ENCODE peak calls at places on chromosomes 16 and 17, in four cellular contexts. U is K562, L is HepG2, H is GM12878. C is an unnamed sample.
A peak's percentile ranks its signal among the peaks of the same experiment; 100 is the strongest.

GRCh38 chr17:21041753-21042433 is 918 bp downstream of the USP22 start:
- DNase-seq in H (no peak), U (peak; percentile 87), L (peak; percentile 71), C (peak; percentile 71)

GRCh38 chr17:18041776-18042175 is 2.6 kb downstream of the GID4 start:
- DNase-seq in L (no peak), H (no peak), U (peak; percentile 9), C (no peak)

GRCh38 chr16:87216148-87216823 is 100.9 kb downstream of the C16orf95 start:
- DNase-seq in L (no peak), U (no peak), H (no peak), C (no peak)

GRCh38 chr16:81583893-81584705 is 139.5 kb downstream of the CMIP start:
- DNase-seq in H (no peak), U (no peak), L (no peak), C (no peak)

GRCh38 chr17:67571478-67571877 is 146.3 kb upstream of the NOL11 start:
- DNase-seq in U (no peak), H (no peak), L (no peak), C (no peak)

GRCh38 chr16:88331989-88332920 is 50.5 kb upstream of the ZNF469 start:
- DNase-seq in U (no peak), L (no peak), H (no peak), C (no peak)

GRCh38 chr16:84759061-84759460 is 59.3 kb downstream of the USP10 start:
- DNase-seq in U (no peak), L (no peak), H (no peak), C (no peak)

GRCh38 chr16:56360117-56361008 is 65.0 kb downstream of the AMFR start:
- DNase-seq in L (no peak), H (no peak), U (no peak), C (no peak)

GRCh38 chr17:79658811-79659207 is 48.0 kb upstream of the RBFOX3 start:
- DNase-seq in U (peak; percentile 30), H (no peak), L (peak; percentile 27), C (peak; percentile 71)

GRCh38 chr16:66898207-66898606 is 17.9 kb downstream of the PDP2 start:
- DNase-seq in U (no peak), L (no peak), H (no peak), C (no peak)

GRCh38 chr17:71699907-71700306 is 420.9 kb upstream of the SOX9 start:
- DNase-seq in H (no peak), U (no peak), L (no peak), C (no peak)

GRCh38 chr17:66464921-66465320 is 162.5 kb downstream of the PRKCA start:
- DNase-seq in L (no peak), H (no peak), U (no peak), C (no peak)

GRCh38 chr16:17467923-17468540 is 2.7 kb downstream of the XYLT1 start:
- DNase-seq in L (peak; percentile 33), U (peak; percentile 32), H (no peak), C (peak; percentile 55)

GRCh38 chr16:71693168-71693567 is 31.3 kb downstream of the PHLPP2 start:
- DNase-seq in L (no peak), U (no peak), H (no peak), C (no peak)

DNA sequence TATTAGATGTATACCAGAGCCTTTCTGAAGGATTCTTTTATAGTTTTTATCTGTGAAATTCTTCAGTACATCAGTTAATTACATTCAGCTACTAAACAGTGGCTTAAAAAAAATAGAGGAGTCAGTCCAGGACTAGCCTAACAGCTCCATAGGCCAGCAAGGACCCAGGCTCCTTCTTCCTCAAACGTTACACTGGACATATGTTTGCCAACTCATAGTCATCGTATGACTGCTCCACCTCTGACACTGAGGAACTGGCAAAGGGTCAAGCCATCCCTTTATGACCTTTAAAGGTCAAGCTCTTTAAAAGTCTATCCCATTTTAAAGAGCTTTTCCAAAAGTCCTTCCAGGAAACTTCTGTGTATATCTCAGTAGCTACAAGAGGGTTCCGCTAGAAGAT is 36.6 kb downstream of the PHLPP2 start:
- DNase-seq in L (no peak), U (no peak), H (no peak), C (no peak)
- TF ChIP-seq TARDBP in L (no peak), U (no peak), H (no peak), C (no peak)

GRCh38 chr17:12794919-12795517 is 5.7 kb downstream of the ARHGAP44 start:
- DNase-seq in U (no peak), L (no peak), H (no peak), C (no peak)

GRCh38 chr17:12790806-12791148 is 1.5 kb downstream of the ARHGAP44 start:
- DNase-seq in U (no peak), L (no peak), H (no peak), C (no peak)

GRCh38 chr17:12789976-12790805 is 893 bp downstream of the ARHGAP44 start:
- DNase-seq in H (no peak), L (no peak), U (no peak), C (peak; percentile 19)

DNA sequence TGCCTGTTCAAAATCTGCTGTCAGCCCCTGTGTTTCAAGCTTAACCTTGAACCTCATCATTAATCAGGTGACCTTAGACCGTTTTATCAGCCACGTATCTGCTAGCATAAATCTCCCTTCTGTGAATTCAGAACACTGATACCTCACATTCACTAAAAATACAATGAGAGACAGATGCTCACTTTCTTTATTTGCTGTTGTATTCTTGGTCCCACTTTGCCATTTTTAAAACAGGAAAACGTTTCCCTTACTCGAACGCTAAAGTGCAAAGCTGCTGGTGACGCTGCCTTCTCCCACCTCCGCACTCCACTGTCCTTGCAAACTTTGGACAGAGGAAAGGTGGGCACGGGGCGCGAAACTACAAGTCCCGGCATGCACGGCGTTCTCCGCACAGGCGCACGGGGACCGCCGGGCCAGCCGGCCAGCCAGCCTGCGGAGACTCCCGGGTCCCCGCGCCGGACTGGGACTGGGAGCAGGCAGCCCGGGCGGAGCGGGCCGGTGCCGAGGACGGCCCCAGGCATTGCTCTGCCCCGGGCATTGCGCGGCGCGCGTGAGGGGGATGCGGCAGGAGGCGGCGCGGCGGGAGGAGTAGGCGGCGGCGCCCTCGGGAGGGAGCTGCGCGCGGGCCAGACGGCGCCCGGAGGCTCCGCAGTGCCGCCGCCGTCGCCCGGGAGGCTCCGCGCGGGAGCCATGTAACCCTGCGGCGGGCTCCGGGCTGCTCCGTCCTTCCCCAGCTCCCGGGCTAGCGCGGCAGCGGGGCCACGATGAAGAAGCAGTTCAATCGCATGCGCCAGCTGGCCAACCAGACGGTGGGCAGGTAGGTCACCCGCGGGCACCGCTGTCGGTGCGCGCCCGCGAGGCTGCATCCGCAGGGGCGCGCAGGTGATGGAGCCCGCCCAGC is at the start of gene ARHGAP44:
- DNase-seq in L (peak; percentile 40), H (no peak), U (peak; percentile 38), C (peak; percentile 81)
- TF ChIP-seq BHLHE40 in L (no peak), H (no peak), U (no peak), C (no peak)

DNA sequence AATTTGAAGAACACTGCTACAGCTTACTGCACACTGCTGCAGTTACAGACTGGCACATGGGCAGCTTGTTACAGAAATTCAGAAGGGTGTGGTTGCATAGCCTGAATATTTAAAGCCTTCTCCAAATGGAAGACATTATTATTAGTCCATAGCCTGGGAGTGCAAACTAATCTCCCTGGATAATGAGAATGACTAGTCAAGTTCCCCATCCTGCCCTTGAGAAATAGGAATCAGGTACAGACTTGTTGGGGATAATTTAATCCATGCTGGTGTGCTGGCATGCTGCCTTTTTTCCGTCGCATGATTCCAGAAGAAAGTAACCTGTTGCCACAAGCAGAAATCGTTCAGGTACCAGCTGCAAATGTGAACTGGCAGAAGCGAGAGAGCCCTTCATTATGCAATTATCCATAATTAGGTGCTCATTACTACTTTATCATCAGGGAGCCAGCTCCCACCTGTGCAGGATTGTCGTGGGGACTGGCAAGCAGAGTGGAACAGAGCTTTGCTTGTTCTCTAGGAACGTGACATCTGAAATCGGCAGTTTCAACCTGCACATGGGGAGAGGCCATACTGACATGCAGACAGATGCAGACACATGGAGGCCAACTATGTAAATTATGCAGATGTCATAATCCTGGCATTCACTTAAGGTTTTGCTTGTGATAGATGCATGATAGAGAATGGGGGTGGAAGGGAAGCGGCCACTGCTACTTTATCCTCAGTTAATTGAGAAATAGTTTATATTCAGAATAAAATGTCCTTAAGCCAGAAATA is 419.4 kb downstream of the PMP22 start:
- DNase-seq in H (no peak), L (no peak), U (no peak), C (no peak)
- TF ChIP-seq TARDBP in H (no peak), L (no peak), U (no peak), C (no peak)

DNA sequence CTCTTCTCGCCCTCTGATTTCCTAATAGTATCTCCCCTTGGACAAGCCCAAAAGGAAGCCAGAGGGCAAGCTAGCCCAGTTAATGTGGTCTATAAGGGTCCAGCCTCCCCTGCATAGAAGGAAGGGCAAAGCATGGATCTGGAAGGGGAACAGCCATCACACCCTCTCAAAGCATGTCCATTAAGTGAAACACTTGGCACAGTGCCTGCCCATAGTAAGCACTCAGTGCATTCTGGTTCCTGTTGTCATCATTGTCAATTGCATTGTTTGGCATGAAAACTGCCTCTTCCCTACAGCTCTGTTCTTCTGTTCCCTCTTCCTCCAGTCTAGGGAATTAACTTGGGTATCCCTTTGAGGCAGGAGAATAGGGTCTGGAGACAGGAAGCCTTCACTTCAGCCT is 81.5 kb downstream of the C17orf67 start:
- DNase-seq in U (no peak), L (no peak), H (no peak), C (no peak)
- TF ChIP-seq BHLHE40 in U (no peak), L (no peak), H (no peak), C (no peak)

GRCh38 chr17:48479014-48479402 is 49.0 kb upstream of the SKAP1 start:
- DNase-seq in L (no peak), H (no peak), U (no peak), C (no peak)

GRCh38 chr17:48483471-48484131 is 47.2 kb downstream of the HOXB1 start:
- DNase-seq in L (no peak), H (no peak), U (peak; percentile 56), C (no peak)

GRCh38 chr17:48483004-48483403 is 47.8 kb downstream of the HOXB1 start:
- DNase-seq in L (no peak), H (no peak), U (no peak), C (no peak)

GRCh38 chr17:48477235-48477634 is 47.2 kb upstream of the SKAP1 start:
- DNase-seq in U (no peak), L (no peak), H (no peak), C (no peak)

DNA sequence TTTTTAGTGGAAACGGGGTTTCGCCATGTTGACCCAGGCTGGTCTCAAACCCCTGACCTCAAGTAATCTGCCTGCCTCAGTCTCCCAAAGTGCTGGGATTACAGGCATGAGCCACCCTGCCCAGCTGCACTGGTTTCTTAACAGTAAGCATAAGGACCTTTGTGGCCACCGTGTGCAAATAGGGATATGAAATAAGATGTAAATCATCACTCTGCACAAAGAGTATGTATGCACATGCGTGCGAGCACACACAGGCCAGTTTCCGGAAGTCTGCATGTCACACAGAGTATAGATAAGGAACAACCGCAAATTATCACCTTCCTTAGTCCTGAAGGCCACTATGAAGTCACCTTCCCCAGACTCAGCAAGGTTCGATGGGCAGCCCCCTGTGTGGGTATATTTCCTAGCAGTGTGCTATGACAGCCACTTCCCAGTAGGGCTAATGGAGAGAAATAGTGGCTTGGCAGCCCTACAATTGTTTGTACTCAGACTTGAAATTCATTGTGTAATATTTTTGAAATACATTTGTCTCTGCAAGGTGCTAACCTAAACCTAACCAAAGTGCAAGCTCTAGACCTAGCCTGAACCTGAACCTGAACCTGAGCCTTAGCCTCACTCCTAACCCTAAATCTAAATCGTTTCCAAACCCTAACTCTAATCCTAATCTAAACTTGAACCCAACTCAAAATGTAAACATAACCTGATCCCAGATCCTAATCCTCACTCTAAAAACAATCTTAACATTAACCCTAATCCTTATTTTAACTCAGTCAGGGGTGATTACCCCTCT is 48.4 kb upstream of the SKAP1 start:
- DNase-seq in U (peak; percentile 90), L (no peak), H (peak; percentile 84), C (no peak)
- TF ChIP-seq TARDBP in U (peak; percentile 64), L (no peak), H (no peak), C (no peak)

GRCh38 chr17:82204831-82205719 is 7.6 kb downstream of the CCDC57 start:
- DNase-seq in U (peak; percentile 57), H (no peak), L (no peak), C (no peak)
- TF ChIP-seq BHLHE40 in U (no peak), H (no peak), L (no peak), C (no peak)